ENCODE peak calls at places on chromosomes 12 and 14, in seven cellular contexts. T is activated CD8-positive, alpha-beta T cell treated with anti-CD3 and anti-CD28 coated beads for 36 hours; U is BJ; Y is fibroblast of villous mesenchyme; V is WTC11; S is lower leg skin; F is dorsolateral prefrontal cortex. B is an unnamed sample.

GRCh38 chr12:122097641-122098364 is 19.2 kb downstream of the MLXIP start:
- DNase-seq in F (no peak), U (no peak), V (no peak), S (no peak), T (no peak), Y (peak), B (no peak)

GRCh38 chr12:123971770-123972447 is 722 bp downstream of the CCDC92 start:
- DNase-seq in S (peak), U (no peak), F (peak), Y (peak), V (peak), T (peak), B (peak)

GRCh38 chr14:94884616-94885230 is 114.8 kb upstream of the GSC start:
- DNase-seq in T (no peak), Y (no peak), F (no peak), U (no peak), V (no peak), S (no peak), B (no peak)

GRCh38 chr12:76455582-76456345 is 103.8 kb downstream of the OSBPL8 start:
- DNase-seq in V (no peak), U (peak), Y (peak), T (peak), S (no peak), F (no peak), B (no peak)

GRCh38 chr12:62785941-62786559 is 148.9 kb downstream of the PPM1H start:
- DNase-seq in Y (peak), U (peak), S (no peak), V (no peak), T (peak), F (no peak), B (no peak)

GRCh38 chr12:57087689-57088441 is 1.0 kb upstream of the NAB2 start:
- DNase-seq in U (peak), Y (peak), T (peak), F (no peak), V (peak), S (peak), B (peak)

GRCh38 chr12:121789800-121790748 is 3.4 kb downstream of the RHOF start:
- DNase-seq in F (peak), U (no peak), Y (peak), T (peak), V (no peak), S (no peak), B (no peak)

GRCh38 chr14:33836895-33837577 is 113.8 kb downstream of the EGLN3 start:
- DNase-seq in F (no peak), Y (no peak), S (no peak), T (no peak), U (no peak), V (no peak), B (no peak)

GRCh38 chr14:69685716-69686115 is 74.3 kb downstream of the SUSD6 start:
- DNase-seq in Y (peak), U (no peak), S (peak), F (peak), T (peak), V (no peak), B (no peak)

GRCh38 chr12:71594214-71594948 is 69.3 kb downstream of the ZFC3H1 start:
- DNase-seq in U (no peak), Y (peak), T (no peak), F (no peak), S (no peak), V (no peak), B (no peak)

GRCh38 chr14:96047101-96047500 is 7.9 kb downstream of the C14orf132 start:
- DNase-seq in S (no peak), T (no peak), U (no peak), F (no peak), Y (no peak), V (no peak), B (no peak)

GRCh38 chr12:45730116-45730841 is 773 bp downstream of the ARID2 start:
- DNase-seq in V (peak), U (no peak), S (peak), F (peak), T (peak), Y (peak), B (peak)

GRCh38 chr12:47071241-47071852 is 8.1 kb upstream of the PCED1B start:
- DNase-seq in T (no peak), Y (no peak), U (no peak), S (no peak), F (no peak), V (peak), B (no peak)

GRCh38 chr12:90842477-90842876 is 112.5 kb downstream of the CCER1 start:
- DNase-seq in F (no peak), Y (peak), T (no peak), U (no peak), V (no peak), S (no peak), B (no peak)

GRCh38 chr14:20682127-20682434 is 2.3 kb upstream of the RNASE4 start:
- DNase-seq in U (no peak), V (no peak), Y (no peak), T (no peak), S (no peak), F (no peak), B (no peak)

GRCh38 chr12:43318002-43318401 is 234.0 kb downstream of the ADAMTS20 start:
- DNase-seq in U (no peak), S (no peak), T (no peak), Y (no peak), V (no peak), F (no peak), B (no peak)

GRCh38 chr12:121239335-121239678 is 29.4 kb downstream of the P2RX4 start:
- DNase-seq in F (no peak), T (no peak), U (no peak), Y (no peak), V (no peak), S (no peak), B (no peak)

GRCh38 chr12:90773526-90773925 is 181.4 kb downstream of the CCER1 start:
- DNase-seq in Y (no peak), U (no peak), V (no peak), S (no peak), T (no peak), F (no peak), B (no peak)

GRCh38 chr14:83887871-83888270 is 1642.1 kb upstream of the FLRT2 start:
- DNase-seq in Y (peak), T (no peak), U (no peak), F (no peak), V (no peak), S (no peak), B (no peak)

GRCh38 chr12:12736759-12737676 is 19.9 kb downstream of the CDKN1B start:
- DNase-seq in T (peak), Y (peak), U (peak), S (no peak), V (no peak), F (no peak), B (no peak)

GRCh38 chr12:9634177-9634803 is 26.6 kb upstream of the KLRB1 start:
- DNase-seq in U (no peak), T (peak), F (no peak), V (peak), S (no peak), Y (peak), B (peak)

GRCh38 chr14:24032727-24033418 is 18.9 kb upstream of the CARMIL3 start:
- DNase-seq in T (no peak), Y (peak), F (no peak), S (no peak), V (no peak), U (peak), B (no peak)

GRCh38 chr14:22536853-22537338 is 52.1 kb downstream of the DAD1 start:
- DNase-seq in Y (peak), F (no peak), T (peak), S (peak), V (no peak), U (peak), B (no peak)

GRCh38 chr14:55780156-55780946 is 200.3 kb downstream of the KTN1 start:
- DNase-seq in T (no peak), V (no peak), F (no peak), U (peak), S (peak), Y (peak), B (no peak)

GRCh38 chr12:90250041-90250440 is 541.4 kb upstream of the ATP2B1 start:
- DNase-seq in U (no peak), V (no peak), F (no peak), S (no peak), T (no peak), Y (no peak), B (no peak)

GRCh38 chr12:2457215-2458112 is 337.3 kb upstream of the FKBP4 start:
- DNase-seq in F (no peak), U (no peak), T (no peak), S (no peak), Y (no peak), V (no peak), B (no peak)

GRCh38 chr12:6345319-6346071 is 3.6 kb upstream of the TNFRSF1A start:
- DNase-seq in S (no peak), T (peak), U (no peak), V (no peak), Y (peak), F (no peak), B (no peak)

GRCh38 chr12:45379261-45379660 is 163.4 kb downstream of the ANO6 start:
- DNase-seq in T (no peak), Y (peak), V (no peak), F (no peak), U (no peak), S (no peak), B (no peak)

GRCh38 chr14:69648480-69649414 is 37.4 kb downstream of the SUSD6 start:
- DNase-seq in Y (peak), T (no peak), S (peak), F (no peak), U (no peak), V (no peak), B (no peak)

GRCh38 chr12:96248532-96248931 is 54.4 kb downstream of the ELK3 start:
- DNase-seq in V (no peak), S (no peak), U (no peak), Y (no peak), T (no peak), F (no peak), B (no peak)

GRCh38 chr12:110606253-110606611 is 7.7 kb upstream of the TCTN1 start:
- DNase-seq in T (no peak), F (no peak), V (no peak), U (no peak), Y (no peak), S (no peak), B (no peak)

DNA sequence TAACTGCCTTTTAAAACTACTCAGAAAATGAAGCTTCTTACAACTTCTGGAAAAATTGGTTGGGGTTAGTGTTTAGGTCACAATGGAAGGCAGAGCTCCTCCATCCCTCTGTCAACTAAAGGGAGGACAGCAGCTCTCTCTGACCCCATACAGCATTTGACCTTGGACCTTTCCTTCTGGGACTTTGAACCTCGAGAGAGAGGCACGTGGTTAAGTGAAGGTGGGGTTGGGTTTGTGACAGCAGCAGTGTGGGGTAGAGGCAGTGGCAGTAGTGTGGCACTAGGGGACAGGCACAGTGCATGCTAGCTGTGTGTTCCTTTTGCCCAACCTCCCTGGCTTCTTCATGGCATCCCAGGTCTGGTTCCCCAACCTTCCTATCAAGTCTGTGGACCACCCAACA is 9.4 kb upstream of the C12orf75 start:
- DNase-seq in V (no peak), S (no peak), F (no peak), U (no peak), Y (no peak), T (peak), B (no peak)
- TF ChIP-seq CTCF in V (no peak), S (no peak), F (no peak), U (no peak), Y (no peak), T (no peak), B (no peak)

GRCh38 chr14:41167040-41167439 is 439.6 kb upstream of the LRFN5 start:
- DNase-seq in Y (no peak), F (no peak), U (no peak), T (no peak), S (no peak), V (no peak), B (no peak)
- TF ChIP-seq CTCF in Y (no peak), F (no peak), U (no peak), T (no peak), S (no peak), V (no peak), B (no peak)

DNA sequence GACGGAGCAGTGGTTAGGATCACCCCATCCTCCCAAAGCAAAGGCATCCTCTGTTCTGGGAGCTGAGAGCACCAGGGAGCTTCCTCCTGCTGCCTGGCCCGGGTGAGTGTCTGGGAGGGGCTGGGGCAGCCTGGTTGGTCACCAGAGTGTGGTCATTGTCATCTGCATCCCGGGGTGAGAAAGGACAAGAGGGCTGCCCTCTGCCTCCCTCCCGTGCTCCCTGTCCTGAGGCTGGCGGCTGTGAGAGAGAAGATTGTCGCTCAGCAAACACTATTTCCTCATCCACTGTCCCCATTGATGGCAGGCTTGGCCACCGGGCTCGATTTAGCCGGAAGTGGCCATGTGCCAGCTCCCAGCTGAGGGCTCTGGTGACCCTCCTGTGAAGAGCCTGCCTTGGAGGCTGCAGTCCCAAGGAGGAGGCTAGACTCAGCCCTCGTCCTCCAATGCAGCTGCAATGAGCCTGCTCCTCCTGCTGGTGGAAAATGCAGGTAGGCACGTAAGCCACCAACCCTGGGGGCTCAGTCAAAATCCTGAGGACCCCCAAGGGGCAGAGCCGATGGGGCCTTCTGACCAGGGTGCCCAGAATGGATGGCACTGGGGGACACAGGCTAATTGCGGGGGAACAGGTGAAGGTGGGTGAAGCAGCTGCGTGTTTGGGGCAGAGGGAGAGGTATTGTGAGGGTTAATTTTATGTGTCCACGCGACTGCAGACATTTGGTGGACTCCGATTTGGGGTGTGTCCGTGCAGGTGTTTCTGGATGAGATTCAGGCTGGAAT is 155.7 kb downstream of the KIF26A start:
- DNase-seq in V (peak), S (peak), Y (no peak), T (no peak), F (peak), U (no peak), B (no peak)
- TF ChIP-seq CTCF in V (no peak), S (no peak), Y (no peak), T (no peak), F (no peak), U (no peak), B (peak)

GRCh38 chr14:61559641-61560201 is 135.6 kb upstream of the HIF1A start:
- DNase-seq in T (no peak), V (no peak), F (no peak), U (no peak), S (no peak), Y (no peak), B (no peak)

GRCh38 chr14:61562321-61563161 is 132.8 kb upstream of the HIF1A start:
- DNase-seq in Y (peak), F (no peak), T (peak), U (peak), V (no peak), S (no peak), B (no peak)

GRCh38 chr14:61560323-61560722 is 135.0 kb upstream of the HIF1A start:
- DNase-seq in Y (peak), U (no peak), S (no peak), F (no peak), T (no peak), V (no peak), B (no peak)

GRCh38 chr14:61561657-61562276 is 133.5 kb upstream of the HIF1A start:
- DNase-seq in F (no peak), Y (peak), S (peak), V (no peak), U (peak), T (no peak), B (no peak)

GRCh38 chr14:61561144-61561543 is 134.2 kb upstream of the HIF1A start:
- DNase-seq in F (no peak), U (no peak), V (no peak), S (no peak), Y (peak), T (no peak), B (no peak)
- TF ChIP-seq CTCF in F (no peak), U (peak), V (no peak), S (no peak), Y (peak), T (no peak), B (no peak)

GRCh38 chr14:36027354-36027753 is 149.2 kb downstream of the PTCSC3 start:
- DNase-seq in U (no peak), F (no peak), V (no peak), T (no peak), S (no peak), Y (no peak), B (no peak)

GRCh38 chr14:36022765-36023415 is 153.6 kb downstream of the PTCSC3 start:
- DNase-seq in U (no peak), Y (no peak), F (no peak), S (no peak), V (no peak), T (no peak), B (no peak)

GRCh38 chr14:36028665-36029064 is 147.9 kb downstream of the PTCSC3 start:
- DNase-seq in T (no peak), U (no peak), V (no peak), Y (no peak), F (no peak), S (no peak), B (no peak)

DNA sequence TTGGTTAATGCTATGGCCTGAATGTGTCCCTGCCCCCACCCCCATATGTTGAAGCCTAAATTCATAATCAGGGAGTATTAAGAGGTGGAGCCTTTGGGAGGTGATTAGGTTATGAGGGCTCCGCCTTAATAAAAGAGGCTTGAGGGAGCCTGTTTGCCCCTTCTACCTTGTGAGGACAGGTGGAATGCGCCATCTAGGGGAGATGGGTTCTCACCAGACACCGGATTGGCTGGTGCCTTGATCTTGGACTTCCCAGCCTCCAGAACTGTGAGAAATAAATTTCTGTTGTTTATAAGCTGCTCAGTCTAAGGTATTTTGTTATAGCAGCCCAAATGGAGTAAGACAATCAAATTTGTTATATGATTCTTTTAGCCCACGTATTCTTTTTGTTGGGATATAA is 148.3 kb downstream of the PTCSC3 start:
- DNase-seq in F (no peak), U (no peak), Y (no peak), T (peak), S (no peak), V (peak), B (no peak)
- TF ChIP-seq CTCF in F (no peak), U (peak), Y (no peak), T (no peak), S (no peak), V (no peak), B (no peak)

GRCh38 chr14:72409047-72409446 is 476.8 kb downstream of the RGS6 start:
- DNase-seq in F (no peak), V (no peak), S (no peak), Y (no peak), U (no peak), T (no peak), B (no peak)
- TF ChIP-seq CTCF in F (no peak), V (no peak), S (no peak), Y (no peak), U (no peak), T (no peak), B (no peak)

GRCh38 chr14:59631237-59631636 is 54.6 kb upstream of the CCDC175 start:
- DNase-seq in U (no peak), S (no peak), T (peak), V (peak), Y (no peak), F (no peak), B (no peak)
- TF ChIP-seq CTCF in U (peak), S (no peak), T (no peak), V (peak), Y (peak), F (no peak), B (peak)

DNA sequence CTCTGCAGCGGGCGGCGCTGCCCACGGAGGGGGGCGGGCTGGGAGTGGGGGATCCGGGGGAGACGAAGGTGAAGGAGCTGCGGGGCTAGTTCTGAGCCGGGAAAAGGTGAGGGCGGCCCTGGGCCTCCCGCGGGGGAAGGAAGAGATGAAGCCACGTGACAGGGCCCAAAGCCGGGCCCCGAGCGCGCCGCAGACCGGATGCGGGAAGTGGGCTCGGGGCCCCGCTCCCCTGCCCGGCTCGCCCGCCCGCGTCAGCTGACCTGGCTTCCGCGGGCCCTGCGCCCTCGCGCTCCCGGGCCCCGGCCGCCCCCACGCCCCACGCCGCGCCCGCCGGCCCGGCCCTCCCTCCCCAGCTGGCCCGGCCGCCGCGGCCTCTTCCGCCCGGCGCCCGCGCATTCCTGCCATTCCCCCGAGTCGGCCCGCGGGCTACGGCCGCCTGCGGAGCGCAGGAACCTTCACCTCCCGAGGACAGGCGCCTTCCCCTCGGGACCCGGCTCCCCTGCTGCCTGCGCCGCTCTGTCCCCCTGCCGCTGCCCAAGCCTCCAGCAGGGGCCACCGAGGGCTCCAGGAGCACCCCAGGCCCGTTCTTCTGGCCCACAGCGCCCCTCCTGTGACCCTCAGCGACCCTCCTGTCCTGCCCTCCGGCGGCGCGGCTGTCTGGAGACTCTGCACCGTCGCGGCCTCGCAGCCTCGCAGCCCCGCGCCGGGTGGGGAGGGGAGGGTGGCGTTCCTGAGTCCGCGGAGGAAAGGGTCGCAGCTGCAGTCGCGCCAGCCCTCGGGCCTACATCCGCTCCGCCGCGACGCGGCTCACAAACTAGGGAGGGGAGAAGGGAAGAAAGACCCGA is 20.4 kb downstream of the NINJ2 start:
- DNase-seq in T (peak), V (peak), F (peak), Y (peak), S (peak), U (no peak), B (peak)
- TF ChIP-seq CTCF in T (peak), V (peak), F (peak), Y (peak), S (no peak), U (peak), B (peak)

B was measured in neural crest cell.